ENCODE peak calls at places on chromosomes 5 and 9, in eight cellular contexts. One of them, this sample, is unnamed.

GRCh38 chr5:143124593-143124992 is 278.9 kb downstream of the NR3C1 start:
- DNase-seq in sigmoid colon: no peak
- DNase-seq in activated CD8-positive, alpha-beta memory T cell treated with anti-CD3 and anti-CD28 coated beads, Interleukin-2, amount 10 ng/mL, durations not matched to agents 7 days and 5 days: no peak
- DNase-seq in fibroblast of the conjunctiva: no peak
- DNase-seq in NCI-H226: no peak
- DNase-seq in uterus: no peak
- DNase-seq in iPS-NIHi11: no peak
- DNase-seq in effector memory CD8-positive, alpha-beta T cell: no peak
- DNase-seq in this sample: no peak

GRCh38 chr5:159825551-159826051 is 90.7 kb upstream of the ADRA1B start:
- DNase-seq in activated CD8-positive, alpha-beta memory T cell treated with anti-CD3 and anti-CD28 coated beads, Interleukin-2, amount 10 ng/mL, durations not matched to agents 7 days and 5 days: no peak
- DNase-seq in effector memory CD8-positive, alpha-beta T cell: no peak
- DNase-seq in fibroblast of the conjunctiva: no peak
- DNase-seq in NCI-H226: no peak
- DNase-seq in sigmoid colon: no peak
- DNase-seq in iPS-NIHi11: peak; percentile 35
- DNase-seq in uterus: peak; percentile 32
- DNase-seq in this sample: no peak

GRCh38 chr5:94983861-94984535 is 300.9 kb downstream of the MCTP1 start:
- DNase-seq in effector memory CD8-positive, alpha-beta T cell: no peak
- DNase-seq in NCI-H226: peak; percentile 49
- DNase-seq in iPS-NIHi11: no peak
- DNase-seq in sigmoid colon: no peak
- DNase-seq in fibroblast of the conjunctiva: peak; percentile 68
- DNase-seq in uterus: no peak
- DNase-seq in activated CD8-positive, alpha-beta memory T cell treated with anti-CD3 and anti-CD28 coated beads, Interleukin-2, amount 10 ng/mL, durations not matched to agents 7 days and 5 days: no peak
- DNase-seq in this sample: peak; percentile 24

GRCh38 chr9:36401179-36401740 is 1.2 kb upstream of the RNF38 start:
- DNase-seq in fibroblast of the conjunctiva: no peak
- DNase-seq in uterus: no peak
- DNase-seq in effector memory CD8-positive, alpha-beta T cell: no peak
- DNase-seq in NCI-H226: no peak
- DNase-seq in sigmoid colon: no peak
- DNase-seq in activated CD8-positive, alpha-beta memory T cell treated with anti-CD3 and anti-CD28 coated beads, Interleukin-2, amount 10 ng/mL, durations not matched to agents 7 days and 5 days: no peak
- DNase-seq in iPS-NIHi11: peak; percentile 92
- DNase-seq in this sample: peak; percentile 90

GRCh38 chr9:32258482-32258881 is 126.0 kb upstream of the ACO1 start:
- DNase-seq in sigmoid colon: no peak
- DNase-seq in iPS-NIHi11: no peak
- DNase-seq in uterus: no peak
- DNase-seq in fibroblast of the conjunctiva: no peak
- DNase-seq in NCI-H226: no peak
- DNase-seq in effector memory CD8-positive, alpha-beta T cell: no peak
- DNase-seq in activated CD8-positive, alpha-beta memory T cell treated with anti-CD3 and anti-CD28 coated beads, Interleukin-2, amount 10 ng/mL, durations not matched to agents 7 days and 5 days: no peak
- DNase-seq in this sample: no peak

GRCh38 chr9:77523891-77524290 is 124.2 kb downstream of the GNA14 start:
- DNase-seq in fibroblast of the conjunctiva: no peak
- DNase-seq in effector memory CD8-positive, alpha-beta T cell: no peak
- DNase-seq in activated CD8-positive, alpha-beta memory T cell treated with anti-CD3 and anti-CD28 coated beads, Interleukin-2, amount 10 ng/mL, durations not matched to agents 7 days and 5 days: no peak
- DNase-seq in uterus: no peak
- DNase-seq in sigmoid colon: no peak
- DNase-seq in iPS-NIHi11: no peak
- DNase-seq in NCI-H226: no peak
- DNase-seq in this sample: no peak

GRCh38 chr9:89954229-89954628 is 349.4 kb downstream of the GADD45G start:
- DNase-seq in fibroblast of the conjunctiva: no peak
- DNase-seq in NCI-H226: no peak
- DNase-seq in sigmoid colon: no peak
- DNase-seq in activated CD8-positive, alpha-beta memory T cell treated with anti-CD3 and anti-CD28 coated beads, Interleukin-2, amount 10 ng/mL, durations not matched to agents 7 days and 5 days: no peak
- DNase-seq in effector memory CD8-positive, alpha-beta T cell: no peak
- DNase-seq in iPS-NIHi11: no peak
- DNase-seq in uterus: no peak
- DNase-seq in this sample: no peak

GRCh38 chr5:112697833-112698232 is 39.9 kb upstream of the APC start:
- DNase-seq in effector memory CD8-positive, alpha-beta T cell: no peak
- DNase-seq in activated CD8-positive, alpha-beta memory T cell treated with anti-CD3 and anti-CD28 coated beads, Interleukin-2, amount 10 ng/mL, durations not matched to agents 7 days and 5 days: no peak
- DNase-seq in NCI-H226: no peak
- DNase-seq in iPS-NIHi11: no peak
- DNase-seq in sigmoid colon: no peak
- DNase-seq in fibroblast of the conjunctiva: no peak
- DNase-seq in uterus: no peak
- DNase-seq in this sample: no peak

GRCh38 chr5:153796527-153796926 is 242.2 kb downstream of the FAM114A2 start:
- DNase-seq in fibroblast of the conjunctiva: no peak
- DNase-seq in uterus: no peak
- DNase-seq in activated CD8-positive, alpha-beta memory T cell treated with anti-CD3 and anti-CD28 coated beads, Interleukin-2, amount 10 ng/mL, durations not matched to agents 7 days and 5 days: no peak
- DNase-seq in NCI-H226: no peak
- DNase-seq in effector memory CD8-positive, alpha-beta T cell: no peak
- DNase-seq in iPS-NIHi11: no peak
- DNase-seq in sigmoid colon: no peak
- DNase-seq in this sample: no peak

GRCh38 chr5:179258922-179259730 is 86.1 kb downstream of the ADAMTS2 start:
- DNase-seq in sigmoid colon: peak; percentile 76
- DNase-seq in iPS-NIHi11: no peak
- DNase-seq in activated CD8-positive, alpha-beta memory T cell treated with anti-CD3 and anti-CD28 coated beads, Interleukin-2, amount 10 ng/mL, durations not matched to agents 7 days and 5 days: no peak
- DNase-seq in fibroblast of the conjunctiva: no peak
- DNase-seq in effector memory CD8-positive, alpha-beta T cell: no peak
- DNase-seq in uterus: peak; percentile 42
- DNase-seq in NCI-H226: no peak
- DNase-seq in this sample: no peak

GRCh38 chr9:109132473-109133095 is 12.8 kb upstream of the TMEM245 start:
- DNase-seq in effector memory CD8-positive, alpha-beta T cell: no peak
- DNase-seq in NCI-H226: no peak
- DNase-seq in uterus: no peak
- DNase-seq in sigmoid colon: no peak
- DNase-seq in iPS-NIHi11: no peak
- DNase-seq in fibroblast of the conjunctiva: no peak
- DNase-seq in activated CD8-positive, alpha-beta memory T cell treated with anti-CD3 and anti-CD28 coated beads, Interleukin-2, amount 10 ng/mL, durations not matched to agents 7 days and 5 days: no peak
- DNase-seq in this sample: no peak

GRCh38 chr5:64206653-64207052 is 41.0 kb downstream of the RNF180 start:
- DNase-seq in effector memory CD8-positive, alpha-beta T cell: no peak
- DNase-seq in activated CD8-positive, alpha-beta memory T cell treated with anti-CD3 and anti-CD28 coated beads, Interleukin-2, amount 10 ng/mL, durations not matched to agents 7 days and 5 days: no peak
- DNase-seq in iPS-NIHi11: no peak
- DNase-seq in uterus: no peak
- DNase-seq in sigmoid colon: no peak
- DNase-seq in fibroblast of the conjunctiva: no peak
- DNase-seq in NCI-H226: no peak
- DNase-seq in this sample: no peak

GRCh38 chr5:10227396-10227795 is 22.3 kb downstream of the ATPSCKMT start:
- DNase-seq in activated CD8-positive, alpha-beta memory T cell treated with anti-CD3 and anti-CD28 coated beads, Interleukin-2, amount 10 ng/mL, durations not matched to agents 7 days and 5 days: no peak
- DNase-seq in effector memory CD8-positive, alpha-beta T cell: no peak
- DNase-seq in uterus: no peak
- DNase-seq in NCI-H226: no peak
- DNase-seq in sigmoid colon: no peak
- DNase-seq in iPS-NIHi11: no peak
- DNase-seq in fibroblast of the conjunctiva: no peak
- DNase-seq in this sample: peak; percentile 14

GRCh38 chr5:6583049-6583880 is 49.6 kb downstream of the NSUN2 start:
- DNase-seq in NCI-H226: no peak
- DNase-seq in uterus: peak; percentile 43
- DNase-seq in sigmoid colon: no peak
- DNase-seq in activated CD8-positive, alpha-beta memory T cell treated with anti-CD3 and anti-CD28 coated beads, Interleukin-2, amount 10 ng/mL, durations not matched to agents 7 days and 5 days: no peak
- DNase-seq in effector memory CD8-positive, alpha-beta T cell: no peak
- DNase-seq in fibroblast of the conjunctiva: no peak
- DNase-seq in iPS-NIHi11: peak; percentile 95
- DNase-seq in this sample: peak; percentile 61

GRCh38 chr9:70020217-70020616 is 23.4 kb upstream of the MAMDC2 start:
- DNase-seq in NCI-H226: peak; percentile 91
- DNase-seq in iPS-NIHi11: no peak
- DNase-seq in effector memory CD8-positive, alpha-beta T cell: no peak
- DNase-seq in uterus: no peak
- DNase-seq in fibroblast of the conjunctiva: no peak
- DNase-seq in activated CD8-positive, alpha-beta memory T cell treated with anti-CD3 and anti-CD28 coated beads, Interleukin-2, amount 10 ng/mL, durations not matched to agents 7 days and 5 days: no peak
- DNase-seq in sigmoid colon: no peak
- DNase-seq in this sample: no peak

GRCh38 chr9:128685636-128686489 is 3.2 kb upstream of the SET start:
- DNase-seq in effector memory CD8-positive, alpha-beta T cell: no peak
- DNase-seq in uterus: no peak
- DNase-seq in sigmoid colon: no peak
- DNase-seq in iPS-NIHi11: no peak
- DNase-seq in fibroblast of the conjunctiva: no peak
- DNase-seq in activated CD8-positive, alpha-beta memory T cell treated with anti-CD3 and anti-CD28 coated beads, Interleukin-2, amount 10 ng/mL, durations not matched to agents 7 days and 5 days: peak; percentile 76
- DNase-seq in NCI-H226: no peak
- DNase-seq in this sample: no peak

GRCh38 chr5:151072234-151073025 is 8.4 kb downstream of the TNIP1 start:
- DNase-seq in activated CD8-positive, alpha-beta memory T cell treated with anti-CD3 and anti-CD28 coated beads, Interleukin-2, amount 10 ng/mL, durations not matched to agents 7 days and 5 days: no peak
- DNase-seq in effector memory CD8-positive, alpha-beta T cell: no peak
- DNase-seq in NCI-H226: peak; percentile 85
- DNase-seq in sigmoid colon: no peak
- DNase-seq in iPS-NIHi11: no peak
- DNase-seq in fibroblast of the conjunctiva: no peak
- DNase-seq in uterus: no peak
- DNase-seq in this sample: peak; percentile 78

GRCh38 chr9:69877852-69878507 is 57.4 kb downstream of the CFAP95 start:
- DNase-seq in fibroblast of the conjunctiva: peak; percentile 24
- DNase-seq in NCI-H226: peak; percentile 24
- DNase-seq in activated CD8-positive, alpha-beta memory T cell treated with anti-CD3 and anti-CD28 coated beads, Interleukin-2, amount 10 ng/mL, durations not matched to agents 7 days and 5 days: no peak
- DNase-seq in iPS-NIHi11: peak; percentile 29
- DNase-seq in uterus: no peak
- DNase-seq in sigmoid colon: no peak
- DNase-seq in effector memory CD8-positive, alpha-beta T cell: no peak
- DNase-seq in this sample: peak; percentile 18

GRCh38 chr9:3467593-3468219 is 58.1 kb downstream of the RFX3 start:
- DNase-seq in activated CD8-positive, alpha-beta memory T cell treated with anti-CD3 and anti-CD28 coated beads, Interleukin-2, amount 10 ng/mL, durations not matched to agents 7 days and 5 days: peak; percentile 72
- DNase-seq in NCI-H226: peak; percentile 29
- DNase-seq in fibroblast of the conjunctiva: peak; percentile 57
- DNase-seq in uterus: peak; percentile 31
- DNase-seq in iPS-NIHi11: peak; percentile 71
- DNase-seq in effector memory CD8-positive, alpha-beta T cell: peak; percentile 47
- DNase-seq in sigmoid colon: peak; percentile 71
- DNase-seq in this sample: peak; percentile 18

GRCh38 chr9:32782476-32783167 is 718 bp upstream of the TMEM215 start:
- DNase-seq in activated CD8-positive, alpha-beta memory T cell treated with anti-CD3 and anti-CD28 coated beads, Interleukin-2, amount 10 ng/mL, durations not matched to agents 7 days and 5 days: no peak
- DNase-seq in uterus: no peak
- DNase-seq in effector memory CD8-positive, alpha-beta T cell: no peak
- DNase-seq in sigmoid colon: no peak
- DNase-seq in fibroblast of the conjunctiva: no peak
- DNase-seq in iPS-NIHi11: peak; percentile 64
- DNase-seq in NCI-H226: no peak
- DNase-seq in this sample: no peak

GRCh38 chr5:111774525-111774924 is 17.5 kb upstream of the NREP start:
- DNase-seq in iPS-NIHi11: no peak
- DNase-seq in sigmoid colon: no peak
- DNase-seq in activated CD8-positive, alpha-beta memory T cell treated with anti-CD3 and anti-CD28 coated beads, Interleukin-2, amount 10 ng/mL, durations not matched to agents 7 days and 5 days: no peak
- DNase-seq in effector memory CD8-positive, alpha-beta T cell: no peak
- DNase-seq in fibroblast of the conjunctiva: peak; percentile 14
- DNase-seq in NCI-H226: no peak
- DNase-seq in uterus: no peak
- DNase-seq in this sample: no peak

GRCh38 chr9:69674741-69675438 is 2.7 kb upstream of the APBA1 start:
- DNase-seq in effector memory CD8-positive, alpha-beta T cell: no peak
- DNase-seq in fibroblast of the conjunctiva: peak; percentile 67
- DNase-seq in iPS-NIHi11: no peak
- DNase-seq in sigmoid colon: no peak
- DNase-seq in activated CD8-positive, alpha-beta memory T cell treated with anti-CD3 and anti-CD28 coated beads, Interleukin-2, amount 10 ng/mL, durations not matched to agents 7 days and 5 days: no peak
- DNase-seq in NCI-H226: no peak
- DNase-seq in uterus: no peak
- DNase-seq in this sample: peak; percentile 45

GRCh38 chr9:69495331-69495730 is 170.3 kb downstream of the ENTREP1 start:
- DNase-seq in uterus: no peak
- DNase-seq in fibroblast of the conjunctiva: no peak
- DNase-seq in NCI-H226: no peak
- DNase-seq in iPS-NIHi11: no peak
- DNase-seq in activated CD8-positive, alpha-beta memory T cell treated with anti-CD3 and anti-CD28 coated beads, Interleukin-2, amount 10 ng/mL, durations not matched to agents 7 days and 5 days: no peak
- DNase-seq in sigmoid colon: no peak
- DNase-seq in effector memory CD8-positive, alpha-beta T cell: no peak
- DNase-seq in this sample: no peak

GRCh38 chr5:172773481-172774469 is 2.8 kb upstream of the DUSP1 start:
- DNase-seq in effector memory CD8-positive, alpha-beta T cell: no peak
- DNase-seq in iPS-NIHi11: no peak
- DNase-seq in activated CD8-positive, alpha-beta memory T cell treated with anti-CD3 and anti-CD28 coated beads, Interleukin-2, amount 10 ng/mL, durations not matched to agents 7 days and 5 days: no peak
- DNase-seq in uterus: peak; percentile 51
- DNase-seq in sigmoid colon: no peak
- DNase-seq in fibroblast of the conjunctiva: no peak
- DNase-seq in NCI-H226: peak; percentile 77
- DNase-seq in this sample: no peak

GRCh38 chr9:134068742-134069535 is 1.1 kb upstream of the BRD3 start:
- DNase-seq in fibroblast of the conjunctiva: no peak
- DNase-seq in effector memory CD8-positive, alpha-beta T cell: no peak
- DNase-seq in iPS-NIHi11: no peak
- DNase-seq in NCI-H226: no peak
- DNase-seq in activated CD8-positive, alpha-beta memory T cell treated with anti-CD3 and anti-CD28 coated beads, Interleukin-2, amount 10 ng/mL, durations not matched to agents 7 days and 5 days: no peak
- DNase-seq in uterus: peak; percentile 20
- DNase-seq in sigmoid colon: peak; percentile 64
- DNase-seq in this sample: no peak

GRCh38 chr5:53915120-53915519 is 354.7 kb downstream of the NDUFS4 start:
- DNase-seq in NCI-H226: no peak
- DNase-seq in fibroblast of the conjunctiva: no peak
- DNase-seq in effector memory CD8-positive, alpha-beta T cell: no peak
- DNase-seq in iPS-NIHi11: no peak
- DNase-seq in activated CD8-positive, alpha-beta memory T cell treated with anti-CD3 and anti-CD28 coated beads, Interleukin-2, amount 10 ng/mL, durations not matched to agents 7 days and 5 days: no peak
- DNase-seq in sigmoid colon: no peak
- DNase-seq in uterus: no peak
- DNase-seq in this sample: no peak

GRCh38 chr5:140311011-140311467 is 8.1 kb upstream of the PFDN1 start:
- DNase-seq in iPS-NIHi11: no peak
- DNase-seq in NCI-H226: peak; percentile 91
- DNase-seq in fibroblast of the conjunctiva: peak; percentile 29
- DNase-seq in effector memory CD8-positive, alpha-beta T cell: no peak
- DNase-seq in sigmoid colon: no peak
- DNase-seq in uterus: no peak
- DNase-seq in activated CD8-positive, alpha-beta memory T cell treated with anti-CD3 and anti-CD28 coated beads, Interleukin-2, amount 10 ng/mL, durations not matched to agents 7 days and 5 days: no peak
- DNase-seq in this sample: no peak

GRCh38 chr5:6702633-6703032 is 10.6 kb upstream of the TENT4A start:
- DNase-seq in iPS-NIHi11: no peak
- DNase-seq in fibroblast of the conjunctiva: no peak
- DNase-seq in NCI-H226: no peak
- DNase-seq in activated CD8-positive, alpha-beta memory T cell treated with anti-CD3 and anti-CD28 coated beads, Interleukin-2, amount 10 ng/mL, durations not matched to agents 7 days and 5 days: no peak
- DNase-seq in sigmoid colon: no peak
- DNase-seq in effector memory CD8-positive, alpha-beta T cell: no peak
- DNase-seq in uterus: no peak
- DNase-seq in this sample: no peak

GRCh38 chr5:123438902-123439301 is 15.7 kb upstream of the CEP120 start:
- DNase-seq in NCI-H226: peak; percentile 70
- DNase-seq in sigmoid colon: no peak
- DNase-seq in effector memory CD8-positive, alpha-beta T cell: no peak
- DNase-seq in activated CD8-positive, alpha-beta memory T cell treated with anti-CD3 and anti-CD28 coated beads, Interleukin-2, amount 10 ng/mL, durations not matched to agents 7 days and 5 days: peak; percentile 49
- DNase-seq in uterus: no peak
- DNase-seq in fibroblast of the conjunctiva: no peak
- DNase-seq in iPS-NIHi11: no peak
- DNase-seq in this sample: no peak

GRCh38 chr5:56833325-56833724 is 18.0 kb downstream of the MAP3K1 start:
- DNase-seq in fibroblast of the conjunctiva: no peak
- DNase-seq in activated CD8-positive, alpha-beta memory T cell treated with anti-CD3 and anti-CD28 coated beads, Interleukin-2, amount 10 ng/mL, durations not matched to agents 7 days and 5 days: no peak
- DNase-seq in effector memory CD8-positive, alpha-beta T cell: no peak
- DNase-seq in sigmoid colon: no peak
- DNase-seq in NCI-H226: no peak
- DNase-seq in iPS-NIHi11: peak; percentile 31
- DNase-seq in uterus: no peak
- DNase-seq in this sample: no peak

GRCh38 chr5:178465228-178465860 is 124.8 kb downstream of the COL23A1 start:
- DNase-seq in fibroblast of the conjunctiva: no peak
- DNase-seq in uterus: no peak
- DNase-seq in iPS-NIHi11: no peak
- DNase-seq in activated CD8-positive, alpha-beta memory T cell treated with anti-CD3 and anti-CD28 coated beads, Interleukin-2, amount 10 ng/mL, durations not matched to agents 7 days and 5 days: peak; percentile 30
- DNase-seq in NCI-H226: no peak
- DNase-seq in effector memory CD8-positive, alpha-beta T cell: no peak
- DNase-seq in sigmoid colon: no peak
- DNase-seq in this sample: no peak

GRCh38 chr9:114216081-114216480 is 60.7 kb downstream of the COL27A1 start:
- DNase-seq in NCI-H226: no peak
- DNase-seq in sigmoid colon: no peak
- DNase-seq in uterus: peak; percentile 73
- DNase-seq in activated CD8-positive, alpha-beta memory T cell treated with anti-CD3 and anti-CD28 coated beads, Interleukin-2, amount 10 ng/mL, durations not matched to agents 7 days and 5 days: no peak
- DNase-seq in iPS-NIHi11: no peak
- DNase-seq in fibroblast of the conjunctiva: peak; percentile 46
- DNase-seq in effector memory CD8-positive, alpha-beta T cell: no peak
- DNase-seq in this sample: no peak

GRCh38 chr5:122154910-122155309 is 25.6 kb downstream of the ZNF474 start:
- DNase-seq in iPS-NIHi11: no peak
- DNase-seq in activated CD8-positive, alpha-beta memory T cell treated with anti-CD3 and anti-CD28 coated beads, Interleukin-2, amount 10 ng/mL, durations not matched to agents 7 days and 5 days: no peak
- DNase-seq in NCI-H226: no peak
- DNase-seq in fibroblast of the conjunctiva: peak; percentile 78
- DNase-seq in uterus: no peak
- DNase-seq in effector memory CD8-positive, alpha-beta T cell: no peak
- DNase-seq in sigmoid colon: peak; percentile 79
- DNase-seq in this sample: peak; percentile 45